ENCODE peak calls at places on chromosome 11, in four cellular contexts. I is astrocyte of the spinal cord, S is HS-27A, A is kidney glomerular epithelial cell. N is an unnamed sample.

GRCh38 chr11:44309483-44310197 is at the start of gene ALX4:
- DNase-seq in I (no peak), S (no peak), A (no peak), N (no peak)

GRCh38 chr11:75313457-75314272 is 37.8 kb downstream of the ARRB1 start:
- DNase-seq in I (peak; percentile 44), S (no peak), A (no peak), N (no peak)

GRCh38 chr11:14234446-14234845 is 124.5 kb downstream of the RRAS2 start:
- DNase-seq in I (no peak), S (no peak), A (no peak), N (no peak)

GRCh38 chr11:68009391-68010000 is 631 bp upstream of the ALDH3B1 start:
- DNase-seq in I (peak; percentile 66), S (no peak), A (peak; percentile 55), N (peak; percentile 59)

GRCh38 chr11:110032257-110032656 is 60.9 kb upstream of the ZC3H12C start:
- DNase-seq in I (peak; percentile 18), S (no peak), A (no peak), N (no peak)

GRCh38 chr11:63212742-63213141 is 30.7 kb downstream of the SLC22A25 start:
- DNase-seq in I (peak; percentile 1), S (no peak), A (peak; percentile 22), N (peak; percentile 19)

GRCh38 chr11:9855579-9856260 is 191.8 kb downstream of the SWAP70 start:
- DNase-seq in I (no peak), S (no peak), A (no peak), N (no peak)

GRCh38 chr11:94749367-94749766 is 18.8 kb upstream of the AMOTL1 start:
- DNase-seq in I (no peak), S (no peak), A (no peak), N (no peak)

GRCh38 chr11:65589444-65590239 is 6.0 kb downstream of the KCNK7 start:
- DNase-seq in I (no peak), S (no peak), A (no peak), N (no peak)

GRCh38 chr11:119078675-119079420 is 5.8 kb upstream of the HMBS start:
- DNase-seq in I (no peak), S (no peak), A (no peak), N (no peak)

GRCh38 chr11:2892215-2893020 is 6.8 kb upstream of the CDKN1C start:
- DNase-seq in I (peak; percentile 59), S (peak; percentile 55), A (peak; percentile 14), N (peak; percentile 49)

GRCh38 chr11:121901853-121902252 is 214.2 kb downstream of the BLID start:
- DNase-seq in I (no peak), S (no peak), A (no peak), N (no peak)

GRCh38 chr11:46520971-46521745 is 72.7 kb downstream of the AMBRA1 start:
- DNase-seq in I (peak; percentile 80), S (peak; percentile 36), A (peak; percentile 68), N (peak; percentile 7)

GRCh38 chr11:120125005-120125404 is 12.9 kb downstream of the TRIM29 start:
- DNase-seq in I (peak; percentile 10), S (no peak), A (peak; percentile 8), N (no peak)

GRCh38 chr11:115241899-115242298 is 262.3 kb downstream of the CADM1 start:
- DNase-seq in I (no peak), S (no peak), A (no peak), N (no peak)

GRCh38 chr11:57700425-57700824 is 11.6 kb downstream of the MED19 start:
- DNase-seq in I (no peak), S (no peak), A (no peak), N (no peak)

GRCh38 chr11:129013737-129014475 is 71.2 kb upstream of the TP53AIP1 start:
- DNase-seq in I (no peak), S (no peak), A (no peak), N (no peak)

GRCh38 chr11:16779436-16779835 is 41.0 kb downstream of the C11orf58 start:
- DNase-seq in I (no peak), S (no peak), A (no peak), N (no peak)

GRCh38 chr11:45022294-45023064 is 71.8 kb upstream of the TP53I11 start:
- DNase-seq in I (no peak), S (peak; percentile 49), A (peak; percentile 7), N (no peak)

GRCh38 chr11:58028687-58029411 is 1.9 kb upstream of the OR6Q1 start:
- DNase-seq in I (peak; percentile 15), S (no peak), A (peak; percentile 60), N (no peak)

GRCh38 chr11:131998020-131998419 is 627.6 kb downstream of the NTM start:
- DNase-seq in I (no peak), S (no peak), A (no peak), N (no peak)

GRCh38 chr11:120918257-120918656 is 105.6 kb upstream of the TBCEL start:
- DNase-seq in I (no peak), S (no peak), A (no peak), N (no peak)

GRCh38 chr11:65853249-65853979 is 4.6 kb downstream of the CFL1 start:
- DNase-seq in I (no peak), S (no peak), A (no peak), N (no peak)

GRCh38 chr11:26931248-26931631 is 62.7 kb upstream of the FIBIN start:
- DNase-seq in I (peak; percentile 61), S (no peak), A (no peak), N (no peak)

GRCh38 chr11:112587664-112588063 is 327.0 kb upstream of the PLET1 start:
- DNase-seq in I (no peak), S (no peak), A (no peak), N (no peak)

GRCh38 chr11:15157738-15158137 is 43.0 kb downstream of the INSC start:
- DNase-seq in I (no peak), S (no peak), A (no peak), N (no peak)

GRCh38 chr11:11748706-11749365 is 92.9 kb upstream of the USP47 start:
- DNase-seq in I (no peak), S (peak; percentile 47), A (peak; percentile 7), N (peak; percentile 12)

GRCh38 chr11:115462004-115462541 is 42.1 kb downstream of the CADM1 start:
- DNase-seq in I (no peak), S (no peak), A (peak; percentile 44), N (peak; percentile 54)

GRCh38 chr11:124674168-124674517 is 439 bp downstream of the SPA17 start:
- DNase-seq in I (no peak), S (no peak), A (no peak), N (no peak)

GRCh38 chr11:7524831-7525230 is 11.0 kb downstream of the PPFIBP2 start:
- DNase-seq in I (no peak), S (no peak), A (peak; percentile 42), N (no peak)

GRCh38 chr11:12856338-12856737 is 152.8 kb upstream of the RASSF10 start:
- DNase-seq in I (no peak), S (no peak), A (no peak), N (no peak)

GRCh38 chr11:47980093-47980906 is at the start of gene PTPRJ:
- DNase-seq in I (peak; percentile 64), S (no peak), A (peak; percentile 30), N (peak; percentile 55)